ENCODE peak calls at places on chromosomes 7 and 10, in seven cellular contexts. Q, G, C, X, T, W and Y are unnamed samples.

GRCh38 chr7:140649566-140650205 is 9.1 kb upstream of the DENND2A start:
- DNase-seq in Q (no peak), G (no peak), C (no peak), X (no peak), T (peak), W (no peak), Y (no peak)

GRCh38 chr7:99003419-99003818 is 125.1 kb downstream of the TRRAP start:
- DNase-seq in Q (no peak), G (no peak), C (no peak), X (no peak), T (no peak), W (no peak), Y (no peak)

GRCh38 chr10:43340619-43341018 is 30.8 kb upstream of the FXYD4 start:
- DNase-seq in Q (no peak), G (no peak), C (no peak), X (no peak), T (peak), W (no peak), Y (no peak)

GRCh38 chr10:104582604-104582951 is 58.5 kb upstream of the SORCS3 start:
- DNase-seq in Q (no peak), G (no peak), C (no peak), X (no peak), T (peak), W (no peak), Y (no peak)

GRCh38 chr7:99485094-99485493 is 12.4 kb downstream of the ZNF789 start:
- DNase-seq in Q (no peak), G (no peak), C (no peak), X (no peak), T (peak), W (no peak), Y (no peak)

GRCh38 chr7:2979276-2979675 is 64.4 kb downstream of the CARD11 start:
- DNase-seq in Q (no peak), G (no peak), C (no peak), X (no peak), T (no peak), W (no peak), Y (no peak)

GRCh38 chr7:100142461-100142860 is 6.3 kb upstream of the LAMTOR4 start:
- DNase-seq in Q (no peak), G (no peak), C (no peak), X (no peak), T (no peak), W (no peak), Y (no peak)

GRCh38 chr10:132075909-132076577 is 10.3 kb downstream of the JAKMIP3 start:
- DNase-seq in Q (no peak), G (no peak), C (no peak), X (no peak), T (no peak), W (no peak), Y (no peak)

GRCh38 chr7:147971606-147972005 is 619.0 kb upstream of the C7orf33 start:
- DNase-seq in Q (no peak), G (no peak), C (no peak), X (no peak), T (no peak), W (no peak), Y (no peak)

GRCh38 chr7:3153118-3153517 is 109.5 kb upstream of the CARD11 start:
- DNase-seq in Q (no peak), G (no peak), C (no peak), X (no peak), T (no peak), W (no peak), Y (no peak)

GRCh38 chr10:132359305-132360040 is 27.5 kb downstream of the LRRC27 start:
- DNase-seq in Q (no peak), G (no peak), C (peak), X (no peak), T (no peak), W (no peak), Y (no peak)

GRCh38 chr10:116108106-116108505 is 164.9 kb downstream of the GFRA1 start:
- DNase-seq in Q (no peak), G (no peak), C (no peak), X (no peak), T (no peak), W (no peak), Y (no peak)

GRCh38 chr10:125201108-125201524 is 40.8 kb upstream of the CTBP2 start:
- DNase-seq in Q (no peak), G (no peak), C (no peak), X (no peak), T (peak), W (no peak), Y (no peak)

GRCh38 chr10:69802424-69803161 is 887 bp downstream of the COL13A1 start:
- DNase-seq in Q (no peak), G (no peak), C (peak), X (peak), T (peak), W (peak), Y (peak)

GRCh38 chr7:114409750-114410149 is 4.9 kb upstream of the FOXP2 start:
- DNase-seq in Q (no peak), G (no peak), C (no peak), X (no peak), T (peak), W (no peak), Y (no peak)

GRCh38 chr7:75869776-75870379 is 9.0 kb upstream of the RHBDD2 start:
- DNase-seq in Q (no peak), G (no peak), C (no peak), X (no peak), T (peak), W (no peak), Y (no peak)

GRCh38 chr7:75866129-75866496 is 12.7 kb upstream of the RHBDD2 start:
- DNase-seq in Q (no peak), G (no peak), C (no peak), X (no peak), T (no peak), W (no peak), Y (no peak)

GRCh38 chr7:75867390-75867717 is 11.5 kb upstream of the RHBDD2 start:
- DNase-seq in Q (no peak), G (no peak), C (no peak), X (no peak), T (no peak), W (no peak), Y (no peak)

GRCh38 chr7:75868153-75868552 is 10.7 kb upstream of the RHBDD2 start:
- DNase-seq in Q (no peak), G (no peak), C (no peak), X (no peak), T (no peak), W (no peak), Y (no peak)

GRCh38 chr7:75866497-75867389 is 12.1 kb upstream of the RHBDD2 start:
- DNase-seq in Q (no peak), G (no peak), C (peak), X (peak), T (peak), W (peak), Y (peak)
- TF ChIP-seq CTCF in Q (peak), G (no peak), C (peak), X (peak), T (peak), W (peak), Y (peak)

GRCh38 chr7:152619027-152619739 is 56.8 kb downstream of the XRCC2 start:
- DNase-seq in Q (no peak), G (no peak), C (no peak), X (no peak), T (no peak), W (no peak), Y (no peak)
- TF ChIP-seq CTCF in Q (no peak), G (no peak), C (no peak), X (peak), T (no peak), W (no peak), Y (no peak)

GRCh38 chr7:90551036-90551435 is 45.1 kb upstream of the CDK14 start:
- DNase-seq in Q (no peak), G (no peak), C (no peak), X (no peak), T (peak), W (peak), Y (no peak)

DNA sequence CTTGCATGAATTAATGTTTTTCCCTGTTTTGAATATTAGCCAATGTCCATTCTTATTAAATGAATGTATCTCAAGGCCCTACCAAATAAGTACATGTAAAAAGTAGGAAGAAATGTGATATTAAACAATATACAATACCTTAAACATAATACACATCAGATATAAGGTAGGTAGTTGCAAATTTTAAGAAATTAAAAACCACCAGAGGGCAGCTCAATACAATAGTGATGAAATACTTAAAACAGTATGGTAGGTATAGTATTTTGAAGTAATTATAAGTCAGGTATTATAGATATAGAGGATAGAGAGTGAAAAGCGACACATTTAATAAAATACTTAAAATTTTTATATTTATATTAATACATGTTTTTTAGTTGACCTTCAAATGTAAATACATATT is 43.6 kb upstream of the CDK14 start:
- DNase-seq in Q (no peak), G (no peak), C (no peak), X (peak), T (peak), W (no peak), Y (no peak)
- TF ChIP-seq CTCF in Q (no peak), G (no peak), C (peak), X (peak), T (peak), W (no peak), Y (no peak)

DNA sequence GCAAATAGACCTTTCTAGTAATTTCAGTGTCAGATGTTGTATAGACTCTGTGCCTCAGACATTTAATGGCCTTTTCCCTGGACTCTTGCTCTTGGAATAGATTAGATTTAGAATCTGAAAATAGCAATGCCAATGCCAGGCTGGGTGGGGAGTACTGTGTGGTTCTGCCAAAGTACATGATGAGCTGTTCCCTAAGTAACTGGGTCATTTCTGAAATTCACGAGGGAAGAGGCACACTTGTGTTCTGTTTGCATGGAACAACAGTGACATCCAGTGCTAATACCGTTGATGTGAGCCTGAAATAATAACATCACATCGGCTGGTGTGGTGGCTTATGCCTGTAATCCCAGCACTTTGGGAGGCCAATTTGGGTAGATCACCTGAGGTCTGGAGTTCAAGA is 119.1 kb downstream of the MBL2 start:
- DNase-seq in Q (no peak), G (no peak), C (peak), X (no peak), T (no peak), W (no peak), Y (no peak)
- TF ChIP-seq CTCF in Q (no peak), G (no peak), C (peak), X (no peak), T (no peak), W (no peak), Y (no peak)